ENCODE peak calls at places on chromosomes 11 and 22, in five cellular contexts. O, P, Q, B and S are unnamed samples.
A peak's percentile ranks its signal among the peaks of the same experiment; 100 is the strongest.

GRCh38 chr11:1263036-1263435 is 40.2 kb downstream of the MUC5B start:
- DNase-seq in B (no peak), O (no peak), Q (no peak), P (no peak), S (no peak)

GRCh38 chr11:3174387-3174786 is 9.3 kb upstream of the OSBPL5 start:
- DNase-seq in B (no peak), Q (no peak), O (no peak), P (no peak), S (no peak)

GRCh38 chr11:62896049-62896448 is 15.4 kb downstream of the SLC3A2 start:
- DNase-seq in Q (no peak), P (no peak), O (no peak), B (no peak), S (peak; percentile 22)

GRCh38 chr11:104997288-104997687 is 25.7 kb downstream of the CASP5 start:
- DNase-seq in Q (no peak), O (peak; percentile 46), P (no peak), B (no peak), S (peak; percentile 71)

GRCh38 chr11:1924121-1924520 is 4.6 kb downstream of the TNNT3 start:
- DNase-seq in Q (no peak), O (no peak), P (no peak), B (no peak), S (no peak)

GRCh38 chr11:77547863-77548551 is 41.7 kb upstream of the AQP11 start:
- DNase-seq in Q (peak; percentile 80), P (peak; percentile 38), B (peak; percentile 86), O (peak; percentile 82), S (peak; percentile 81)

GRCh38 chr11:34609187-34609751 is 11.6 kb upstream of the EHF start:
- DNase-seq in P (no peak), O (no peak), B (no peak), Q (no peak), S (no peak)

GRCh38 chr22:36781656-36782627 is 6.0 kb upstream of the IFT27 start:
- DNase-seq in P (peak; percentile 33), B (peak; percentile 96), Q (peak; percentile 82), O (peak; percentile 77), S (peak; percentile 84)

GRCh38 chr11:3189886-3190583 is 24.9 kb upstream of the OSBPL5 start:
- DNase-seq in P (no peak), O (no peak), B (no peak), Q (no peak), S (no peak)

GRCh38 chr11:124868322-124869274 is 3.4 kb downstream of the ROBO3 start:
- DNase-seq in O (no peak), Q (no peak), P (no peak), B (no peak), S (no peak)

GRCh38 chr11:20258496-20258895 is 98.2 kb upstream of the DBX1 start:
- DNase-seq in B (no peak), O (no peak), P (no peak), Q (no peak), S (no peak)

GRCh38 chr11:111064118-111064517 is 181.4 kb upstream of the POU2AF2 start:
- DNase-seq in O (peak; percentile 84), Q (no peak), B (peak; percentile 43), P (no peak), S (peak; percentile 32)

GRCh38 chr11:114295676-114296081 is 520 bp upstream of the NNMT start:
- DNase-seq in B (peak; percentile 78), Q (no peak), O (no peak), P (no peak), S (no peak)

GRCh38 chr22:38766076-38766777 is 10.4 kb upstream of the SUN2 start:
- DNase-seq in P (no peak), O (peak; percentile 42), Q (peak; percentile 77), B (peak; percentile 84), S (peak; percentile 82)

GRCh38 chr11:119764108-119764874 is 35.3 kb upstream of the NECTIN1 start:
- DNase-seq in P (no peak), O (peak; percentile 18), B (peak; percentile 91), Q (peak; percentile 50), S (no peak)

GRCh38 chr22:49016909-49017768 is 810.5 kb downstream of the BRD1 start:
- DNase-seq in P (no peak), O (no peak), B (no peak), Q (no peak), S (no peak)

GRCh38 chr22:41524809-41525449 is 19.3 kb downstream of the POLR3H start:
- DNase-seq in O (no peak), Q (no peak), B (no peak), P (no peak), S (no peak)

GRCh38 chr11:27721505-27722116 is 21.4 kb upstream of the BDNF start:
- DNase-seq in Q (peak; percentile 9), B (no peak), O (no peak), P (no peak), S (no peak)

GRCh38 chr11:116773203-116774112 is 671 bp upstream of the BUD13 start:
- DNase-seq in B (peak; percentile 64), O (peak; percentile 11), P (no peak), Q (no peak), S (no peak)

GRCh38 chr22:24848559-24849168 is 42.7 kb downstream of the SGSM1 start:
- DNase-seq in B (no peak), P (no peak), O (no peak), Q (no peak), S (no peak)

GRCh38 chr11:95279921-95280861 is 49.2 kb upstream of the SESN3 start:
- DNase-seq in O (no peak), B (peak; percentile 27), P (no peak), Q (no peak), S (peak; percentile 26)

GRCh38 chr11:61054927-61055562 is 47.2 kb upstream of the CD5 start:
- DNase-seq in O (no peak), B (no peak), Q (no peak), P (no peak), S (no peak)

GRCh38 chr11:38460901-38461300 is 1862.9 kb upstream of the RAG2 start:
- DNase-seq in O (peak; percentile 96), Q (no peak), P (no peak), B (no peak), S (peak; percentile 88)

GRCh38 chr11:85685131-85685819 is 720 bp downstream of the CCDC89 start:
- DNase-seq in P (no peak), O (peak; percentile 82), Q (no peak), B (peak; percentile 72), S (no peak)
- H3K4me3 ChIP-seq in P (no peak overlapping the region), O (peak overlapping the region; percentile 54), Q (no peak overlapping the region), B (peak overlapping the region; percentile 76), S (no peak overlapping the region)

GRCh38 chr11:93517041-93517440 is 26.1 kb downstream of the SMCO4 start:
- DNase-seq in O (no peak), B (no peak), P (no peak), Q (peak; percentile 67), S (no peak)

GRCh38 chr11:93518081-93518480 is 25.1 kb downstream of the SMCO4 start:
- DNase-seq in O (no peak), B (no peak), Q (no peak), P (no peak), S (no peak)

GRCh38 chr11:93515438-93515837 is 27.8 kb downstream of the SMCO4 start:
- DNase-seq in B (no peak), O (no peak), P (no peak), Q (no peak), S (no peak)

GRCh38 chr11:93519179-93519578 is 24.0 kb downstream of the SMCO4 start:
- DNase-seq in B (no peak), Q (no peak), O (no peak), P (no peak), S (no peak)

DNA sequence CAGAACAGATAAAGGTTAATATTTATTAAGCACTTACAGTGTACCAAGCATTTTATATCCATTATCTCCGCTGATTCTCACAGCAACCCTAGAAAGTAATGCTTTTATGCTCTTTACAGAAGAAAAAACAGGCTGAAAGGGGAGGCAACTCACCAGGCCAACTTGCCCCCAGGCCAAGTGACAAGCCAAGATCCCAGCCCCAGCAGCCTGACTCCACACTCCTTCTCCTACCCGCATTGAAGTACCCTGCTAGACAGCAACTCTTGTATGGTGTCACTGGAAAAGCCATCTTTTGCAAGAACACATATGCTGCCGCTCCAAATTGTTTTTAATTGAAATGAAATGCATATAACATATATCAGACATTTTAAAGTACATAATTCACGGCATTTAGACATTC is 25.6 kb downstream of the SMCO4 start:
- DNase-seq in Q (no peak), B (no peak), P (no peak), O (no peak), S (no peak)
- TF ChIP-seq EZH2 in Q (no peak), B (no peak), P (no peak), O (no peak), S (no peak)

DNA sequence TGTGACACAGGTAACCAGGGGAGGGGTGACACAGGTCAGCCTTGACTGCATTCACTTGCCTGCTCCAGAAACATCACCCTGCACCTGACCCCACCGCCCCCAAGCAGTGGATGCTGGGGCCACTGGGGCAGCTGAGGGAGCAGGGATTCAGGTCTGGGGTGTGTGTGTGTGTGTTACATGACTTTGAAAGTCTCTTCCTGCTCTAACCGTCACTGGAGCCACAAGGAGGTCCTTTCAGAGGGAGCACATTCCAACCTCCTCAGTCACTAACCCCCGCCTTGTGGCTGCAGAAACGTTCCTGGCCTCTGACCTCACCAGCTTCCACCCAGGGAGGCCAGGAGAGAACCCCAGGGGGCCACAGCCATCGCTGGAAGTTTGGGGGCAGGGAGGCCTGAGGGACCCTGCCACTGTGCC is 2.9 kb upstream of the FOSL1 start:
- DNase-seq in Q (peak; percentile 28), B (peak; percentile 95), P (no peak), O (peak; percentile 78), S (peak; percentile 96)
- H3K9ac ChIP-seq in Q (no peak overlapping the region), B (peak overlapping the region; percentile 70), P (no peak overlapping the region), O (peak overlapping the region; percentile 5), S (peak overlapping the region; percentile 28)

DNA sequence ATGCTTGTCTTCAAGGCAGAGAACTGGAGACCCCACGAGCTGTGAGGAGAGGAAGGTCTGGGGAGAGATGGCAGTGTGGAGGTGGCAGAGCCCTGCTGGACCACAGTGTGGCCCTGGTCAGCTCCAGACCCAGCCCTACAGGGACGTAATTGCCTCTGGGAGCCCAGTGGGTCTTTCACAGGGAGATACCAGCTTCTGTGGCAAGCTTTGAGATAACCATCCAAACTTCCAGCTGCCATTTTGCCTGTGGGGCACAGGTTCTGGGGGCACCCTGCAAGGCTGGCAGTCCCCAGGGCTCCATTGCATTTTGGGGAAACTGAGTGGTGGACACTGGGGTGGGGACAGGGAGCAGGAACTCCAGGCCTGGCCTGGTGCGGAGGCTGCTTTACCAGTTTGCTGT is 10.2 kb upstream of the MPPED1 start:
- DNase-seq in O (no peak), Q (no peak), B (no peak), P (no peak), S (no peak)
- H3K4me3 ChIP-seq in O (no peak overlapping the region), Q (no peak overlapping the region), B (no peak overlapping the region), P (no peak overlapping the region), S (no peak overlapping the region)

DNA sequence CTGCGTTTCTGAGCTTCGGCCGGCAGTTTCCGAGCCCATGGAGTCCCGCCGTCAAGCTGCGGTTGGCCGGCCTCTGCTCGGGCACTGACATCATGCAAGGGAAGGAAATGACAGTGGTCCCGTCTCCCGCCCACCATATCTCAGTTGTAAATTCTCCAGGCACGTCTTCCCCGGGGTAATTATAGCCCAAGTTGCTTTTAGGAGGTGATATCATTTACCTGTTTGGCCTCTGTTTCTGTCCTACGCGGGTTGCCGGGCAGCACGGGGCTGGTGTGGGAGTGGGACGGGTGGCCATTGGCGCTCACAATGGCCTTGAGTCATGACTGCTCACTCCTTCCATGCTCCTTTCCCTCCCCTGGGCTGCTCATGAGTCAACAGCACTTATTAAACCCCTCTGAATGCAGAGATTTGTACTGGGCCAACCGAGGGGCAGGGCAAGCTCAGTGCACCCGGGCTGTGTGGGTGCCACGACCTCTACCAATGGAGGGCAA is 4.2 kb upstream of the ANO1 start:
- DNase-seq in Q (no peak), P (no peak), B (peak; percentile 72), O (no peak), S (peak; percentile 57)
- TF ChIP-seq EZH2 in Q (no peak), P (no peak), B (no peak), O (no peak), S (no peak)